ENCODE peak calls at places on chromosomes 7 and 10, in six cellular contexts. One of them, this sample, is unnamed.

GRCh38 chr10:133082685-133083421 is 4.9 kb upstream of the ADGRA1 start:
- DNase-seq in progenitor cell of endocrine pancreas: no peak
- DNase-seq in pancreas: no peak
- DNase-seq in neural crest cell: no peak
- DNase-seq in GM06990: no peak
- DNase-seq in AG09319: no peak
- DNase-seq in this sample: no peak

GRCh38 chr7:50421043-50421442 is 29.1 kb downstream of the FIGNL1 start:
- DNase-seq in AG09319: no peak
- DNase-seq in progenitor cell of endocrine pancreas: no peak
- DNase-seq in neural crest cell: no peak
- DNase-seq in pancreas: no peak
- DNase-seq in GM06990: no peak
- DNase-seq in this sample: no peak

GRCh38 chr7:98907570-98907969 is 29.2 kb downstream of the TRRAP start:
- DNase-seq in GM06990: no peak
- DNase-seq in progenitor cell of endocrine pancreas: no peak
- DNase-seq in neural crest cell: no peak
- DNase-seq in pancreas: no peak
- DNase-seq in AG09319: no peak
- DNase-seq in this sample: no peak

GRCh38 chr7:140200102-140200989 is 23.6 kb upstream of the KDM7A start:
- DNase-seq in pancreas: no peak
- DNase-seq in GM06990: no peak
- DNase-seq in progenitor cell of endocrine pancreas: no peak
- DNase-seq in AG09319: no peak
- DNase-seq in neural crest cell: no peak
- DNase-seq in this sample: no peak

GRCh38 chr7:50369408-50370026 is 65.0 kb downstream of the IKZF1 start:
- DNase-seq in progenitor cell of endocrine pancreas: no peak
- DNase-seq in GM06990: peak; percentile 25
- DNase-seq in pancreas: no peak
- DNase-seq in neural crest cell: no peak
- DNase-seq in AG09319: no peak
- DNase-seq in this sample: no peak

GRCh38 chr10:112852308-112852707 is 97.7 kb upstream of the TCF7L2 start:
- DNase-seq in pancreas: no peak
- DNase-seq in progenitor cell of endocrine pancreas: no peak
- DNase-seq in AG09319: no peak
- DNase-seq in neural crest cell: no peak
- DNase-seq in GM06990: no peak
- DNase-seq in this sample: no peak

GRCh38 chr7:33632322-33632721 is 273.0 kb upstream of the BMPER start:
- DNase-seq in pancreas: no peak
- DNase-seq in GM06990: peak; percentile 1
- DNase-seq in AG09319: no peak
- DNase-seq in progenitor cell of endocrine pancreas: no peak
- DNase-seq in neural crest cell: no peak
- DNase-seq in this sample: no peak

GRCh38 chr10:104391150-104391968 is 37.7 kb downstream of the CFAP58 start:
- DNase-seq in GM06990: no peak
- DNase-seq in neural crest cell: no peak
- DNase-seq in AG09319: no peak
- DNase-seq in pancreas: no peak
- DNase-seq in progenitor cell of endocrine pancreas: no peak
- DNase-seq in this sample: no peak

GRCh38 chr7:132518102-132518838 is 58.0 kb downstream of the PLXNA4 start:
- DNase-seq in neural crest cell: peak; percentile 23
- DNase-seq in AG09319: no peak
- DNase-seq in GM06990: no peak
- DNase-seq in progenitor cell of endocrine pancreas: no peak
- DNase-seq in pancreas: no peak
- DNase-seq in this sample: no peak

GRCh38 chr10:66931340-66931948 is 5.6 kb downstream of the LRRTM3 start:
- DNase-seq in AG09319: peak; percentile 8
- DNase-seq in neural crest cell: peak; percentile 33
- DNase-seq in GM06990: no peak
- DNase-seq in progenitor cell of endocrine pancreas: no peak
- DNase-seq in pancreas: no peak
- DNase-seq in this sample: no peak

GRCh38 chr7:81195033-81195432 is 276.2 kb upstream of the SEMA3C start:
- DNase-seq in neural crest cell: no peak
- DNase-seq in progenitor cell of endocrine pancreas: no peak
- DNase-seq in AG09319: no peak
- DNase-seq in pancreas: no peak
- DNase-seq in GM06990: no peak
- DNase-seq in this sample: no peak

GRCh38 chr7:151518105-151518780 is 1.5 kb downstream of the RHEB start:
- DNase-seq in neural crest cell: no peak
- DNase-seq in GM06990: peak; percentile 54
- DNase-seq in progenitor cell of endocrine pancreas: no peak
- DNase-seq in AG09319: no peak
- DNase-seq in pancreas: peak; percentile 76
- DNase-seq in this sample: no peak

GRCh38 chr7:131774419-131775220 is 218.2 kb upstream of the PODXL start:
- DNase-seq in AG09319: no peak
- DNase-seq in pancreas: no peak
- DNase-seq in GM06990: no peak
- DNase-seq in neural crest cell: no peak
- DNase-seq in progenitor cell of endocrine pancreas: no peak
- DNase-seq in this sample: no peak

GRCh38 chr10:94092848-94093247 is 99.1 kb downstream of the PLCE1 start:
- DNase-seq in progenitor cell of endocrine pancreas: no peak
- DNase-seq in GM06990: no peak
- DNase-seq in pancreas: no peak
- DNase-seq in AG09319: no peak
- DNase-seq in neural crest cell: no peak
- DNase-seq in this sample: no peak

GRCh38 chr7:156988605-156989185 is 21.8 kb downstream of the MNX1 start:
- DNase-seq in neural crest cell: no peak
- DNase-seq in GM06990: no peak
- DNase-seq in pancreas: no peak
- DNase-seq in AG09319: no peak
- DNase-seq in progenitor cell of endocrine pancreas: no peak
- DNase-seq in this sample: no peak

GRCh38 chr10:5323446-5323845 is 41.3 kb upstream of the UCN3 start:
- DNase-seq in GM06990: no peak
- DNase-seq in AG09319: no peak
- DNase-seq in neural crest cell: no peak
- DNase-seq in pancreas: no peak
- DNase-seq in progenitor cell of endocrine pancreas: no peak
- DNase-seq in this sample: no peak

GRCh38 chr10:5317547-5318107 is 47.1 kb upstream of the UCN3 start:
- DNase-seq in progenitor cell of endocrine pancreas: no peak
- DNase-seq in AG09319: no peak
- DNase-seq in neural crest cell: no peak
- DNase-seq in pancreas: no peak
- DNase-seq in GM06990: peak; percentile 15
- DNase-seq in this sample: no peak

GRCh38 chr10:5318148-5318547 is 46.6 kb upstream of the UCN3 start:
- DNase-seq in pancreas: no peak
- DNase-seq in progenitor cell of endocrine pancreas: no peak
- DNase-seq in neural crest cell: no peak
- DNase-seq in AG09319: no peak
- DNase-seq in GM06990: no peak
- DNase-seq in this sample: no peak

GRCh38 chr10:5319863-5320262 is 44.9 kb upstream of the UCN3 start:
- DNase-seq in progenitor cell of endocrine pancreas: no peak
- DNase-seq in AG09319: no peak
- DNase-seq in neural crest cell: no peak
- DNase-seq in pancreas: no peak
- DNase-seq in GM06990: no peak
- DNase-seq in this sample: no peak

DNA sequence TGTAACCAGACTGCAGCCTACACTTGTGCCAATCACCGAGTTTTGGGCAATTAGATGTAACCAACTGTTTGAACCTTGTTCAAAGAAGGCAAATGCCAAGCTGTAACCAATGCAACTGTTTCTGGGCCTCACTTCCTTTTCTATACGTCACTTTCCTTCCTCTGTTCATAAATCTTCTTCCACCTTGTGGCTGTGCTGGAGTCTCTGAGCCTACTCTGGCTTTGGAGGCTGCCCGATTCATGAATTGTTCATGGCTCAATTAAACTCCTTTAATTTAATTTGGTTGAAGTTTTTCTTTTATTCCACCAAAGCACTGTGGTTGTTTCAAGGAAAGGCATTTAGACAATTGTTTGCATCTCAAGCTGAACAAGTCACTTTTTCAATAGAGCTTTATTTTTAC is 43.5 kb upstream of the UCN3 start:
- DNase-seq in progenitor cell of endocrine pancreas: no peak
- DNase-seq in pancreas: no peak
- DNase-seq in neural crest cell: no peak
- DNase-seq in AG09319: no peak
- DNase-seq in GM06990: no peak
- DNase-seq in this sample: no peak
- TF ChIP-seq CTCF in progenitor cell of endocrine pancreas: no peak
- TF ChIP-seq CTCF in pancreas: no peak
- TF ChIP-seq CTCF in neural crest cell: no peak
- TF ChIP-seq CTCF in AG09319: no peak
- TF ChIP-seq CTCF in GM06990: no peak
- TF ChIP-seq CTCF in this sample: no peak

DNA sequence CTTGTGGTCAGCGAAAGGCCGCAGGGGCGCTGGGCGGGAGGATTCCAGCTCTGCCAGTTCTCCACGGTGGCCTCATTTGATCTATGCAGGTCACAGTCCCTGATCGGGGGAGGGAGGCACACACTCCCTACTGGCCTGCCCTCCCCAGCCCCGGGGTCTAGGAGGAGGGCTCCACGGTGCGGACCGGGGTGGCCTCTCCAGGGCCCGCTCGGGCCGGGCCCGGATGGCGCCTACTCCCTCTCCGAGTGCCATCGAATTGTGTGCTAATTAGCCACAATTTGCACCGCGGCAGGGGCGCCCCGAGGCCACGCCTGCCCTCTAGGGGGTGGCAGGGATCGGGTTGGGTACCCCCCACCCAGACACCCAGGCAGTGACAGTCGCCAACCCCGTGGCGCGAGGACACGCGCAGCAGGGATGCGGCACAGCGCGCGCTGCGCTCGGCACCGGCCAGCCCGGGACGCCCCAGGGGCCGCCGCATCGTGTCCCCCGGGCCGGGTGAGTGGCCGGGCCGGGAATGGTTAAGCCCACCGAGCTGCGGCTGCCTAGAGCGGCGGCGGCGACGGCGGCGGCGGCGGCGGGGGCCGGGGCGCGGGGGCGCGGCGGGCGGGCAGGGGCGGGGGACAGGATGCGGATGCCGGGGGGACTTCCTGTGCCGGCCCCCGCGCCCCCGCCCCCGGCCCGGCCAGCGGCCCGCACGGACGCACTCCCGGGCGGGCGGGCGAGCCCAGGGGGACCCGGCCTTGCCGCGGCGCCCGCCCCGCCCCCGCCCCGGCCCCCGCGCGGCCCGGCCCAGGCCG is at the start of gene ZNF853:
- DNase-seq in progenitor cell of endocrine pancreas: peak; percentile 34
- DNase-seq in pancreas: no peak
- DNase-seq in AG09319: no peak
- DNase-seq in GM06990: no peak
- DNase-seq in neural crest cell: peak; percentile 35
- DNase-seq in this sample: no peak
- TF ChIP-seq CTCF in progenitor cell of endocrine pancreas: peak; percentile 16
- TF ChIP-seq CTCF in pancreas: no peak
- TF ChIP-seq CTCF in AG09319: no peak
- TF ChIP-seq CTCF in GM06990: no peak
- TF ChIP-seq CTCF in neural crest cell: no peak
- TF ChIP-seq CTCF in this sample: no peak

GRCh38 chr10:48462482-48463020 is 142.3 kb downstream of the ARHGAP22 start:
- DNase-seq in AG09319: no peak
- DNase-seq in neural crest cell: no peak
- DNase-seq in GM06990: no peak
- DNase-seq in pancreas: no peak
- DNase-seq in progenitor cell of endocrine pancreas: no peak
- DNase-seq in this sample: peak; percentile 69

GRCh38 chr10:48464121-48464870 is 140.6 kb downstream of the ARHGAP22 start:
- DNase-seq in GM06990: no peak
- DNase-seq in neural crest cell: no peak
- DNase-seq in AG09319: no peak
- DNase-seq in pancreas: no peak
- DNase-seq in progenitor cell of endocrine pancreas: no peak
- DNase-seq in this sample: peak; percentile 72

GRCh38 chr10:48464871-48465736 is 139.8 kb downstream of the ARHGAP22 start:
- DNase-seq in pancreas: no peak
- DNase-seq in neural crest cell: no peak
- DNase-seq in GM06990: no peak
- DNase-seq in AG09319: no peak
- DNase-seq in progenitor cell of endocrine pancreas: no peak
- DNase-seq in this sample: peak; percentile 82

GRCh38 chr10:48461623-48462481 is 143.0 kb downstream of the ARHGAP22 start:
- DNase-seq in pancreas: no peak
- DNase-seq in GM06990: no peak
- DNase-seq in AG09319: no peak
- DNase-seq in neural crest cell: no peak
- DNase-seq in progenitor cell of endocrine pancreas: no peak
- DNase-seq in this sample: peak; percentile 62

GRCh38 chr10:48463318-48464003 is 141.4 kb downstream of the ARHGAP22 start:
- DNase-seq in progenitor cell of endocrine pancreas: no peak
- DNase-seq in AG09319: peak; percentile 25
- DNase-seq in neural crest cell: no peak
- DNase-seq in pancreas: no peak
- DNase-seq in GM06990: no peak
- DNase-seq in this sample: peak; percentile 84
- TF ChIP-seq CTCF in progenitor cell of endocrine pancreas: no peak
- TF ChIP-seq CTCF in AG09319: peak; percentile 36
- TF ChIP-seq CTCF in neural crest cell: no peak
- TF ChIP-seq CTCF in pancreas: no peak
- TF ChIP-seq CTCF in GM06990: no peak
- TF ChIP-seq CTCF in this sample: peak; percentile 37

GRCh38 chr7:105281966-105282365 is 106.8 kb downstream of the SRPK2 start:
- DNase-seq in GM06990: no peak
- DNase-seq in neural crest cell: no peak
- DNase-seq in AG09319: no peak
- DNase-seq in pancreas: no peak
- DNase-seq in progenitor cell of endocrine pancreas: no peak
- DNase-seq in this sample: no peak

GRCh38 chr7:105279688-105280007 is 109.1 kb downstream of the SRPK2 start:
- DNase-seq in AG09319: no peak
- DNase-seq in GM06990: no peak
- DNase-seq in neural crest cell: no peak
- DNase-seq in pancreas: no peak
- DNase-seq in progenitor cell of endocrine pancreas: no peak
- DNase-seq in this sample: no peak

GRCh38 chr7:105278973-105279687 is 109.6 kb downstream of the SRPK2 start:
- DNase-seq in neural crest cell: no peak
- DNase-seq in GM06990: no peak
- DNase-seq in progenitor cell of endocrine pancreas: no peak
- DNase-seq in pancreas: no peak
- DNase-seq in AG09319: no peak
- DNase-seq in this sample: no peak

GRCh38 chr7:105278565-105278964 is 110.2 kb downstream of the SRPK2 start:
- DNase-seq in progenitor cell of endocrine pancreas: no peak
- DNase-seq in AG09319: no peak
- DNase-seq in neural crest cell: no peak
- DNase-seq in pancreas: no peak
- DNase-seq in GM06990: no peak
- DNase-seq in this sample: no peak

DNA sequence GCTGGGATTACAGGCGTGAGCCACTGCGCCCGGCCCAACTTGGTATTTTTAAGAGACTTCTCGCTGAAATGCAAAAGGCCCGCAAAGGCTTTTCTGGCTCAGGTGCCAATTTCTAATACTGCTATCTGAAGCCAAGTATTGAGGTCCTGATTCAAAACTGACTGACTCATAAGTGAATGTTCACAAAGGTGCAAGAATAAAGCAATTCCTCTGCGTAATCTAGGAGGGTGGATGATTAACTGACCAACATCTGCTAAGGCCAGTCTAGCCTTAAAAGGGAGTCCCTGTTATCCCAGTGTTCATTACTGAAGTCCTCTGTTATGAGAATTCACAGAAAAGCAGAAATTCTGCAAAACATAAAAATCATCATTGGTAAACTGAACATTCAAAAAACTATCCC is 111.4 kb downstream of the SRPK2 start:
- DNase-seq in progenitor cell of endocrine pancreas: no peak
- DNase-seq in neural crest cell: no peak
- DNase-seq in AG09319: no peak
- DNase-seq in pancreas: no peak
- DNase-seq in GM06990: no peak
- DNase-seq in this sample: no peak
- TF ChIP-seq CTCF in progenitor cell of endocrine pancreas: no peak
- TF ChIP-seq CTCF in neural crest cell: no peak
- TF ChIP-seq CTCF in AG09319: no peak
- TF ChIP-seq CTCF in pancreas: no peak
- TF ChIP-seq CTCF in GM06990: no peak
- TF ChIP-seq CTCF in this sample: no peak

This sample was measured in osteocyte.